ENCODE peak calls at places on chromosomes 12 and 14, in five cellular contexts. One of them, this sample, is unnamed.

GRCh38 chr12:110281549-110282342 is 699 bp downstream of the ATP2A2 start:
- DNase-seq in fibroblast of pulmonary artery: peak
- DNase-seq in fibroblast of lung: peak
- DNase-seq in tibial artery: peak
- DNase-seq in left ventricle myocardium inferior: peak
- DNase-seq in this sample: peak

GRCh38 chr12:48004039-48004940 is at the start of gene COL2A1:
- DNase-seq in tibial artery: no peak
- DNase-seq in fibroblast of lung: no peak
- DNase-seq in left ventricle myocardium inferior: no peak
- DNase-seq in fibroblast of pulmonary artery: no peak
- DNase-seq in this sample: peak

GRCh38 chr12:121957831-121958515 is 39.6 kb downstream of the CFAP251 start:
- DNase-seq in fibroblast of pulmonary artery: no peak
- DNase-seq in fibroblast of lung: no peak
- DNase-seq in left ventricle myocardium inferior: no peak
- DNase-seq in tibial artery: no peak
- DNase-seq in this sample: no peak

GRCh38 chr12:89252284-89252683 is 100.0 kb downstream of the DUSP6 start:
- DNase-seq in fibroblast of pulmonary artery: no peak
- DNase-seq in left ventricle myocardium inferior: no peak
- DNase-seq in fibroblast of lung: peak
- DNase-seq in tibial artery: no peak
- DNase-seq in this sample: no peak

GRCh38 chr14:105847400-105847799 is 321.0 kb downstream of the TMEM121 start:
- DNase-seq in tibial artery: peak
- DNase-seq in fibroblast of pulmonary artery: no peak
- DNase-seq in fibroblast of lung: no peak
- DNase-seq in left ventricle myocardium inferior: no peak
- DNase-seq in this sample: no peak

GRCh38 chr14:70108419-70108818 is 80.3 kb downstream of the SLC8A3 start:
- DNase-seq in tibial artery: no peak
- DNase-seq in left ventricle myocardium inferior: no peak
- DNase-seq in fibroblast of pulmonary artery: no peak
- DNase-seq in fibroblast of lung: no peak
- DNase-seq in this sample: no peak

GRCh38 chr14:86852530-86852929 is 1140.5 kb downstream of the GALC start:
- DNase-seq in left ventricle myocardium inferior: no peak
- DNase-seq in fibroblast of pulmonary artery: peak
- DNase-seq in tibial artery: no peak
- DNase-seq in fibroblast of lung: peak
- DNase-seq in this sample: peak

GRCh38 chr12:130633771-130634170 is 82.3 kb downstream of the RIMBP2 start:
- DNase-seq in fibroblast of lung: no peak
- DNase-seq in fibroblast of pulmonary artery: no peak
- DNase-seq in left ventricle myocardium inferior: no peak
- DNase-seq in tibial artery: no peak
- DNase-seq in this sample: no peak

GRCh38 chr14:93033983-93034670 is 81.6 kb downstream of the ITPK1 start:
- DNase-seq in fibroblast of pulmonary artery: no peak
- DNase-seq in fibroblast of lung: no peak
- DNase-seq in tibial artery: no peak
- DNase-seq in left ventricle myocardium inferior: no peak
- DNase-seq in this sample: no peak
- TF ChIP-seq CTCF in fibroblast of pulmonary artery: peak
- TF ChIP-seq CTCF in fibroblast of lung: no peak
- TF ChIP-seq CTCF in tibial artery: peak
- TF ChIP-seq CTCF in left ventricle myocardium inferior: peak
- TF ChIP-seq CTCF in this sample: peak

GRCh38 chr14:103085106-103086091 is 1.4 kb downstream of the LBHD2 start:
- DNase-seq in tibial artery: no peak
- DNase-seq in fibroblast of pulmonary artery: no peak
- DNase-seq in left ventricle myocardium inferior: no peak
- DNase-seq in fibroblast of lung: no peak
- DNase-seq in this sample: no peak
- TF ChIP-seq CTCF in tibial artery: no peak
- TF ChIP-seq CTCF in fibroblast of pulmonary artery: peak
- TF ChIP-seq CTCF in left ventricle myocardium inferior: peak
- TF ChIP-seq CTCF in fibroblast of lung: no peak
- TF ChIP-seq CTCF in this sample: peak

GRCh38 chr12:55428844-55429243 is 2.8 kb downstream of the OR6C76 start:
- DNase-seq in left ventricle myocardium inferior: no peak
- DNase-seq in fibroblast of lung: no peak
- DNase-seq in fibroblast of pulmonary artery: no peak
- DNase-seq in tibial artery: no peak
- DNase-seq in this sample: no peak
- TF ChIP-seq CTCF in left ventricle myocardium inferior: no peak
- TF ChIP-seq CTCF in fibroblast of lung: no peak
- TF ChIP-seq CTCF in fibroblast of pulmonary artery: no peak
- TF ChIP-seq CTCF in tibial artery: no peak
- TF ChIP-seq CTCF in this sample: no peak

DNA sequence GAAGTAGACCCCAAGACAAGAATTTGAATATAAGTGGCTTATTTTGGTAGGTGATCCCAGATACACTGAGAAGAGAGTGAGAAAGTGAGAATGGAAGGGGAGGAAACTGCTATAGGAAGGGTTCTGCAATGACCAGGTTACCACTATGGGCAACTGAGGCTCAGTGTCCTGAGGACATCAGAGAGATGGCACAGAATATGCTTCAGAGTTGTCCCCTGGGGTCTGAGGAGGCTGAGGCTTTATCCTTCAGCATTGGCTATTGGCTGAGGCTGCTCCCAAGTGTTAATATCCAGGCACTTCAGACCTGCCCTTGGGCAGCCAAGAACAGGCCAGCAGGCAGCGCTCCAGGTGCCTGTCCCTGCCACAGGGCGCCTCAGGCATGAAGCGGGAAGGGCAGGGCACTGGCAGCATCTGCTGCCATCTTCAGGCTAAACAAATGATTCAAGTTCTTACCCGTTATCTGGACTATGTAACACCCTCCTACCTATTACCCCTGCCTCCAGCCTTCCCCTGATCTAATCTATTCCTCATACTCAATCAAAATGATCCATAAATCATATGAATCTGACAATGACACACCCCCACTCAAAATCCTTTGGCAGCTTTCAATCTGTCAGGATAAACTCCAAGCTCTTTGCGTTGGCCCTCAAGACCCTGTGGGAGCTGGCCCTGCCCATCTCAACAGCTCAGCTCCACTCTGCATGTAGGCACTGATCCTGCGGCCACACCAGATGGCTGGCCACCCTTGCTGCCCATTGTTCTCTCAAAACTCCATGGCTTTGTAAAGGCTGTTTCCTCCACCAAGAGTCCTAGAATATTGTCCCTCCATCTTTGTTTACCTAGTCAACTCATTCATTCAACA is 42.4 kb downstream of the CKAP4 start:
- DNase-seq in fibroblast of lung: no peak
- DNase-seq in left ventricle myocardium inferior: peak
- DNase-seq in fibroblast of pulmonary artery: no peak
- DNase-seq in tibial artery: no peak
- DNase-seq in this sample: no peak
- TF ChIP-seq CTCF in fibroblast of lung: no peak
- TF ChIP-seq CTCF in left ventricle myocardium inferior: peak
- TF ChIP-seq CTCF in fibroblast of pulmonary artery: no peak
- TF ChIP-seq CTCF in tibial artery: no peak
- TF ChIP-seq CTCF in this sample: no peak

GRCh38 chr12:54300732-54301427 is at the start of gene NFE2:
- DNase-seq in tibial artery: peak
- DNase-seq in fibroblast of lung: peak
- DNase-seq in left ventricle myocardium inferior: peak
- DNase-seq in fibroblast of pulmonary artery: peak
- DNase-seq in this sample: peak
- TF ChIP-seq CTCF in tibial artery: no peak
- TF ChIP-seq CTCF in fibroblast of lung: no peak
- TF ChIP-seq CTCF in left ventricle myocardium inferior: no peak
- TF ChIP-seq CTCF in fibroblast of pulmonary artery: peak
- TF ChIP-seq CTCF in this sample: no peak

GRCh38 chr14:96909841-96910364 is 112.7 kb downstream of the VRK1 start:
- DNase-seq in fibroblast of pulmonary artery: no peak
- DNase-seq in tibial artery: no peak
- DNase-seq in fibroblast of lung: no peak
- DNase-seq in left ventricle myocardium inferior: no peak
- DNase-seq in this sample: no peak

GRCh38 chr14:96916751-96917150 is 119.6 kb downstream of the VRK1 start:
- DNase-seq in fibroblast of pulmonary artery: no peak
- DNase-seq in tibial artery: no peak
- DNase-seq in fibroblast of lung: no peak
- DNase-seq in left ventricle myocardium inferior: no peak
- DNase-seq in this sample: no peak

GRCh38 chr14:96915478-96915877 is 118.3 kb downstream of the VRK1 start:
- DNase-seq in tibial artery: no peak
- DNase-seq in fibroblast of pulmonary artery: no peak
- DNase-seq in fibroblast of lung: no peak
- DNase-seq in left ventricle myocardium inferior: no peak
- DNase-seq in this sample: no peak

GRCh38 chr14:96914729-96915128 is 117.5 kb downstream of the VRK1 start:
- DNase-seq in fibroblast of pulmonary artery: no peak
- DNase-seq in left ventricle myocardium inferior: no peak
- DNase-seq in tibial artery: no peak
- DNase-seq in fibroblast of lung: no peak
- DNase-seq in this sample: no peak

DNA sequence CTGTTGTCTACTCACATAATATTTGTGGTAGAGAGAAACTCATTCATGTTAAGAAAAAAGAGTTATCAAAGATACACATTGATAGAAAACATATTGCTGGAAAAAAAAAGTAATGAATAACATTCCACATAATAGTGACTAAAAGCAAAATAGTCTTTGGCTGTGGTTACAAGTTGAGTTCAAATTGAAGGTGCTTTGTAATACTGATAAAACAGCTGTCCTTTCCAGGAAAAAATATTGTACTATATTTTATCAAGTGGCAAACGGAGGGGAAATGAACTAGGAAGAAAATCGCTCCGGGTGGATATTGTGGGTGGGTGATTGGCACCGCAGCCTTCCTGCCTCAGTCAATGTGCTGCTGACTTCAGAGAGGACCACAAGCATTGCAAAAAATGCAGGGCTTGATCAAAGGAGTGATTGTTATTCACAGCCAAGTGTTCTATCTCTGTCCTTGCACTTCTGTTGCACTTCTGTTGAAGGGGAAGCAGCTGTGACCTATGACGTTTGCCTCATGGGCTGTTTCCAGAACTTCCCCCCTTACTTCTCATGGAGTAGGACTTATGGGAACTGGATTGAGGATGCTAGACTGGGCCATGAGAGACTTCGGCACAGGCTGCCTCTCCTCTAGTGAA is 114.4 kb downstream of the VRK1 start:
- DNase-seq in fibroblast of lung: no peak
- DNase-seq in fibroblast of pulmonary artery: no peak
- DNase-seq in left ventricle myocardium inferior: no peak
- DNase-seq in tibial artery: no peak
- DNase-seq in this sample: no peak
- TF ChIP-seq CTCF in fibroblast of lung: no peak
- TF ChIP-seq CTCF in fibroblast of pulmonary artery: no peak
- TF ChIP-seq CTCF in left ventricle myocardium inferior: no peak
- TF ChIP-seq CTCF in tibial artery: no peak
- TF ChIP-seq CTCF in this sample: no peak

DNA sequence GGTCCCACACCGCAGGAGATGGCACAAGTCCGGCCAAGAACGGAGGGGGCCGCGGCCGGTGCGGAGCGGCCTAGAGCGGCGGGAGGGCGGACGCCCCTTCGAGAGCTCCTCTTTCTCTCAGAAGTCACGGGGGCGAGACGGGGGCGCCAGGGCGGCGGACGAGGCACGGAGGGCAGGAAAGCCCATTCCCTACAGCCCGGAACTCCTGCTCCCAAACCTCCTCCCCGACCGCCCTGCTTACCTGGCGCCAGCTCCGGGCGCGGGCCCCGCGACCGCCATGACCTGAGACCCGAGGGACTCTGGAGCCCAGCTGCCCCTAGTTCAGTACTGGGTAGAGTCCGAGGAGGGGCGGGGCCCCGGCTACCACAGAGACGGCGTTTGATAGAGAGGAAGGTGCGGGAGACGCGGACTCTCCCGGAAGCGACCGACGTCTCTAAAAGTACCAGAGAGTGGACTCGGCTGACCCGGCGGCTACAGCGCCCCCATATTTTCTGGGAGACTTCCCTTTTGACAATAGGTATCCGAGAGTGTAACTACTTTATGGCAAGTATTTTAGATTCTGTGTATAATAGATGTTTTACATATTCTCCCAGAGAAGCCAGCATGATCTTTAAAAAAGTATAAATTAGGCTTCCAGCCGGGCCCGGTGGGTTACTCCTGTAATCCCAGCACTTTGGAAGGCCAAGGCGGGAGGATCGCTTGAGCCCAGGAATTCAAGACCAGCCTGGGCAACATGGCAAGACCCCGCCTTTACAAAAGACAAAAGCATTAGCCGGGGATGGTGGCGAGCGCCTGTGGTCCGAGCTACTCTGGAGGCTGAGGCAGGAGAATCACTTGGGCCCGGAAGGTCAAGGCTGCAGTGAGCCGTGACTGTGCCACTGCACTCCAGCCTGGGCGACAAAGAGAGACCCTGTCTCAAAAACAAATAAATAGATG is at the start of gene ABCD4:
- DNase-seq in tibial artery: peak
- DNase-seq in fibroblast of pulmonary artery: peak
- DNase-seq in fibroblast of lung: peak
- DNase-seq in left ventricle myocardium inferior: peak
- DNase-seq in this sample: peak
- TF ChIP-seq CTCF in tibial artery: peak
- TF ChIP-seq CTCF in fibroblast of pulmonary artery: peak
- TF ChIP-seq CTCF in fibroblast of lung: peak
- TF ChIP-seq CTCF in left ventricle myocardium inferior: peak
- TF ChIP-seq CTCF in this sample: peak